ENCODE peak calls at places on chromosomes 6 and 20, in five cellular contexts. One of them, this sample, is unnamed.

GRCh38 chr6:128641701-128642100 is 121.3 kb upstream of the PTPRK start:
- DNase-seq in effector memory CD4-positive, alpha-beta T cell: no peak
- DNase-seq in psoas muscle: no peak
- DNase-seq in tibial artery: no peak
- DNase-seq in colonic mucosa: no peak
- DNase-seq in this sample: no peak

GRCh38 chr20:3616250-3616649 is 46.9 kb downstream of the GFRA4 start:
- DNase-seq in psoas muscle: no peak
- DNase-seq in tibial artery: no peak
- DNase-seq in effector memory CD4-positive, alpha-beta T cell: no peak
- DNase-seq in colonic mucosa: no peak
- DNase-seq in this sample: peak

GRCh38 chr6:116127771-116128493 is 2.0 kb upstream of the COL10A1 start:
- DNase-seq in colonic mucosa: no peak
- DNase-seq in tibial artery: no peak
- DNase-seq in psoas muscle: no peak
- DNase-seq in effector memory CD4-positive, alpha-beta T cell: no peak
- DNase-seq in this sample: no peak

GRCh38 chr6:43489277-43490072 is 12.1 kb downstream of the TJAP1 start:
- DNase-seq in colonic mucosa: no peak
- DNase-seq in tibial artery: no peak
- DNase-seq in psoas muscle: no peak
- DNase-seq in effector memory CD4-positive, alpha-beta T cell: no peak
- DNase-seq in this sample: no peak

GRCh38 chr6:87494761-87495422 is 22.1 kb downstream of the SLC35A1 start:
- DNase-seq in tibial artery: no peak
- DNase-seq in colonic mucosa: peak
- DNase-seq in effector memory CD4-positive, alpha-beta T cell: no peak
- DNase-seq in psoas muscle: no peak
- DNase-seq in this sample: no peak

GRCh38 chr20:32437391-32438074 is 79.4 kb downstream of the ASXL1 start:
- DNase-seq in psoas muscle: no peak
- DNase-seq in effector memory CD4-positive, alpha-beta T cell: no peak
- DNase-seq in tibial artery: no peak
- DNase-seq in colonic mucosa: no peak
- DNase-seq in this sample: no peak

GRCh38 chr20:51381557-51381956 is 161.0 kb downstream of the NFATC2 start:
- DNase-seq in effector memory CD4-positive, alpha-beta T cell: no peak
- DNase-seq in psoas muscle: no peak
- DNase-seq in colonic mucosa: no peak
- DNase-seq in tibial artery: no peak
- DNase-seq in this sample: no peak

GRCh38 chr20:51446656-51447055 is 95.9 kb downstream of the NFATC2 start:
- DNase-seq in effector memory CD4-positive, alpha-beta T cell: no peak
- DNase-seq in colonic mucosa: peak
- DNase-seq in psoas muscle: peak
- DNase-seq in tibial artery: no peak
- DNase-seq in this sample: peak

GRCh38 chr6:114000066-114000465 is 29.1 kb upstream of the HDAC2 start:
- DNase-seq in colonic mucosa: no peak
- DNase-seq in psoas muscle: no peak
- DNase-seq in tibial artery: no peak
- DNase-seq in effector memory CD4-positive, alpha-beta T cell: no peak
- DNase-seq in this sample: no peak

GRCh38 chr6:144006731-144007454 is 1.2 kb downstream of the PLAGL1 start:
- DNase-seq in tibial artery: peak
- DNase-seq in effector memory CD4-positive, alpha-beta T cell: no peak
- DNase-seq in psoas muscle: peak
- DNase-seq in colonic mucosa: peak
- DNase-seq in this sample: no peak

GRCh38 chr6:46016063-46016608 is 476 bp upstream of the CLIC5 start:
- DNase-seq in effector memory CD4-positive, alpha-beta T cell: no peak
- DNase-seq in colonic mucosa: peak
- DNase-seq in psoas muscle: no peak
- DNase-seq in tibial artery: no peak
- DNase-seq in this sample: no peak

GRCh38 chr6:148769304-148769968 is 22.6 kb downstream of the UST start:
- DNase-seq in tibial artery: no peak
- DNase-seq in effector memory CD4-positive, alpha-beta T cell: no peak
- DNase-seq in psoas muscle: no peak
- DNase-seq in colonic mucosa: no peak
- DNase-seq in this sample: no peak

GRCh38 chr6:138785092-138785491 is 10.8 kb upstream of the ECT2L start:
- DNase-seq in psoas muscle: no peak
- DNase-seq in colonic mucosa: no peak
- DNase-seq in effector memory CD4-positive, alpha-beta T cell: no peak
- DNase-seq in tibial artery: no peak
- DNase-seq in this sample: no peak

GRCh38 chr6:109791301-109791700 is 100.2 kb downstream of the FIG4 start:
- DNase-seq in colonic mucosa: no peak
- DNase-seq in tibial artery: no peak
- DNase-seq in effector memory CD4-positive, alpha-beta T cell: no peak
- DNase-seq in psoas muscle: peak
- DNase-seq in this sample: no peak

GRCh38 chr6:87925373-87926060 is 122.1 kb upstream of the SPACA1 start:
- DNase-seq in colonic mucosa: peak
- DNase-seq in psoas muscle: no peak
- DNase-seq in tibial artery: no peak
- DNase-seq in effector memory CD4-positive, alpha-beta T cell: no peak
- DNase-seq in this sample: no peak

GRCh38 chr20:45506398-45506797 is 9.0 kb downstream of the SPINT3 start:
- DNase-seq in psoas muscle: no peak
- DNase-seq in colonic mucosa: no peak
- DNase-seq in effector memory CD4-positive, alpha-beta T cell: no peak
- DNase-seq in tibial artery: no peak
- DNase-seq in this sample: no peak

GRCh38 chr6:63799313-63799712 is 163.7 kb downstream of the PHF3 start:
- DNase-seq in effector memory CD4-positive, alpha-beta T cell: no peak
- DNase-seq in psoas muscle: no peak
- DNase-seq in colonic mucosa: no peak
- DNase-seq in tibial artery: no peak
- DNase-seq in this sample: no peak

GRCh38 chr6:17881085-17881883 is 106.2 kb downstream of the KIF13A start:
- DNase-seq in psoas muscle: peak
- DNase-seq in tibial artery: no peak
- DNase-seq in effector memory CD4-positive, alpha-beta T cell: no peak
- DNase-seq in colonic mucosa: no peak
- DNase-seq in this sample: no peak

GRCh38 chr6:123515715-123516114 is 121.0 kb downstream of the TRDN start:
- DNase-seq in colonic mucosa: no peak
- DNase-seq in effector memory CD4-positive, alpha-beta T cell: no peak
- DNase-seq in psoas muscle: no peak
- DNase-seq in tibial artery: no peak
- DNase-seq in this sample: no peak

GRCh38 chr20:2619961-2620595 is 32.4 kb upstream of the NOP56 start:
- DNase-seq in psoas muscle: no peak
- DNase-seq in colonic mucosa: no peak
- DNase-seq in tibial artery: no peak
- DNase-seq in effector memory CD4-positive, alpha-beta T cell: no peak
- DNase-seq in this sample: no peak

GRCh38 chr20:326645-327031 is 1.3 kb downstream of the SOX12 start:
- DNase-seq in tibial artery: no peak
- DNase-seq in effector memory CD4-positive, alpha-beta T cell: no peak
- DNase-seq in colonic mucosa: no peak
- DNase-seq in psoas muscle: peak
- DNase-seq in this sample: no peak

GRCh38 chr6:169263374-169263773 is 9.7 kb upstream of the THBS2 start:
- DNase-seq in tibial artery: no peak
- DNase-seq in colonic mucosa: no peak
- DNase-seq in psoas muscle: no peak
- DNase-seq in effector memory CD4-positive, alpha-beta T cell: no peak
- DNase-seq in this sample: no peak

GRCh38 chr6:160394654-160395035 is 46.5 kb downstream of the SLC22A3 start:
- DNase-seq in psoas muscle: no peak
- DNase-seq in colonic mucosa: no peak
- DNase-seq in effector memory CD4-positive, alpha-beta T cell: no peak
- DNase-seq in tibial artery: no peak
- DNase-seq in this sample: no peak

GRCh38 chr6:53581161-53581560 is 36.3 kb upstream of the GCLC start:
- DNase-seq in tibial artery: no peak
- DNase-seq in psoas muscle: no peak
- DNase-seq in effector memory CD4-positive, alpha-beta T cell: no peak
- DNase-seq in colonic mucosa: no peak
- DNase-seq in this sample: no peak

GRCh38 chr6:12363651-12364381 is 73.7 kb downstream of the EDN1 start:
- DNase-seq in colonic mucosa: peak
- DNase-seq in psoas muscle: no peak
- DNase-seq in effector memory CD4-positive, alpha-beta T cell: no peak
- DNase-seq in tibial artery: no peak
- DNase-seq in this sample: no peak

GRCh38 chr6:3428247-3428646 is 28.6 kb downstream of the SLC22A23 start:
- DNase-seq in psoas muscle: no peak
- DNase-seq in colonic mucosa: no peak
- DNase-seq in tibial artery: no peak
- DNase-seq in effector memory CD4-positive, alpha-beta T cell: no peak
- DNase-seq in this sample: no peak

GRCh38 chr6:3428700-3429099 is 28.1 kb downstream of the SLC22A23 start:
- DNase-seq in tibial artery: no peak
- DNase-seq in effector memory CD4-positive, alpha-beta T cell: no peak
- DNase-seq in psoas muscle: no peak
- DNase-seq in colonic mucosa: no peak
- DNase-seq in this sample: no peak

GRCh38 chr6:3433005-3433404 is 23.8 kb downstream of the SLC22A23 start:
- DNase-seq in effector memory CD4-positive, alpha-beta T cell: no peak
- DNase-seq in psoas muscle: no peak
- DNase-seq in colonic mucosa: no peak
- DNase-seq in tibial artery: no peak
- DNase-seq in this sample: peak

GRCh38 chr6:3432416-3432815 is 24.4 kb downstream of the SLC22A23 start:
- DNase-seq in effector memory CD4-positive, alpha-beta T cell: no peak
- DNase-seq in colonic mucosa: no peak
- DNase-seq in psoas muscle: no peak
- DNase-seq in tibial artery: no peak
- DNase-seq in this sample: no peak

DNA sequence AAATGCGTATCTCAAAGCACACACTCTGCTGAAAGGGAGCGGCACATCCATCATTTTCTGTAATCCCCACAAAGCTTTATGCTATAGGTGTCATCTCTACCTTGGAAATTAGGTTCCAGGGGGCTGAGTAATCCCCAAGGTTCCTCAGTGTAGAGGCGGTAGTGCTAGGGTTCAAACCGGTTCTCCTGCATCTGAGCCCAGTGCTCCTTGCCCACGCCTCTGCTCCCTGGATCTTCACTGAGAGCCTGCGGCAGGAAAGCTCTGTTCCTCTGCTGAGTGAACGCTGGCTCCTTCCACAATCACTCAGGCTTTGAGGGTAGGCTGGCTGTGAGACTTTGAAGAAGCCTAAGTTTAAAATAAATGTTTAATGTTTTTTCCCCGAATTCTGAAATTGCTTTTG is 24.9 kb downstream of the SLC22A23 start:
- DNase-seq in effector memory CD4-positive, alpha-beta T cell: no peak
- DNase-seq in psoas muscle: no peak
- DNase-seq in colonic mucosa: no peak
- DNase-seq in tibial artery: no peak
- DNase-seq in this sample: no peak
- H3K27ac ChIP-seq in effector memory CD4-positive, alpha-beta T cell: no peak
- H3K27ac ChIP-seq in psoas muscle: no peak
- H3K27ac ChIP-seq in colonic mucosa: no peak
- H3K27ac ChIP-seq in tibial artery: no peak
- H3K27ac ChIP-seq in this sample: no peak

GRCh38 chr6:157274471-157275226 is 48.7 kb downstream of the TMEM242 start:
- DNase-seq in colonic mucosa: peak
- DNase-seq in effector memory CD4-positive, alpha-beta T cell: peak
- DNase-seq in psoas muscle: peak
- DNase-seq in tibial artery: peak
- DNase-seq in this sample: peak
- H3K27ac ChIP-seq in colonic mucosa: peak
- H3K27ac ChIP-seq in effector memory CD4-positive, alpha-beta T cell: peak
- H3K27ac ChIP-seq in psoas muscle: peak
- H3K27ac ChIP-seq in tibial artery: peak
- H3K27ac ChIP-seq in this sample: no peak

DNA sequence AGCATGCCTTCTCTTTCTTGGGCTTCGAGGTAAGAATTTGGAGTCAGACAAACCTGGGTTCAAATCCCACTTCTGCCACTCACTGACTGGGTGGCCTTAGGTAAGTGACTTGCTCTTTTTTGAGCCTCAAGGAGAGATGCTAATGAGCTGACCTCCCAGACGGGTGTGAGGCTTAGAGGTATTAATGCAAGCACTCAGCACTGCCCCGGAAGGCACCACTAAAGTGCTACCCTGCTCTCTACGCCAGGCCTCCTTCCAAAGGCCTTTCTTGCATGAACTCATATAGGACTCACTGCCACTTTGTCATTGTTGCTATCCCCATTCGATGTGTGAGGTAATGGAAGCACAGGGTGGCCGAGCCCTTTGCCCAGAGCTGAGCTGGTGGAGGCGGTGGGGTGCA is 55.0 kb upstream of the MLN start:
- DNase-seq in colonic mucosa: no peak
- DNase-seq in tibial artery: no peak
- DNase-seq in psoas muscle: no peak
- DNase-seq in effector memory CD4-positive, alpha-beta T cell: no peak
- DNase-seq in this sample: no peak
- H3K27ac ChIP-seq in colonic mucosa: no peak
- H3K27ac ChIP-seq in tibial artery: no peak
- H3K27ac ChIP-seq in psoas muscle: no peak
- H3K27ac ChIP-seq in effector memory CD4-positive, alpha-beta T cell: no peak
- H3K27ac ChIP-seq in this sample: no peak

GRCh38 chr20:15498926-15499325 is 1074.3 kb downstream of the KIF16B start:
- DNase-seq in colonic mucosa: no peak
- DNase-seq in tibial artery: no peak
- DNase-seq in psoas muscle: no peak
- DNase-seq in effector memory CD4-positive, alpha-beta T cell: no peak
- DNase-seq in this sample: no peak
- H3K27ac ChIP-seq in colonic mucosa: no peak
- H3K27ac ChIP-seq in tibial artery: no peak
- H3K27ac ChIP-seq in psoas muscle: no peak
- H3K27ac ChIP-seq in effector memory CD4-positive, alpha-beta T cell: no peak
- H3K27ac ChIP-seq in this sample: no peak

GRCh38 chr20:17964632-17965031 is 4.0 kb downstream of the SNX5 start:
- DNase-seq in effector memory CD4-positive, alpha-beta T cell: no peak
- DNase-seq in colonic mucosa: no peak
- DNase-seq in tibial artery: no peak
- DNase-seq in psoas muscle: no peak
- DNase-seq in this sample: no peak
- H3K27ac ChIP-seq in effector memory CD4-positive, alpha-beta T cell: peak
- H3K27ac ChIP-seq in colonic mucosa: peak
- H3K27ac ChIP-seq in tibial artery: no peak
- H3K27ac ChIP-seq in psoas muscle: peak
- H3K27ac ChIP-seq in this sample: no peak

This sample was measured in PC-9.